ENCODE peak calls at places on chromosomes 5 and 9, in six cellular contexts. H is activated T-helper 1 cell treated with anti-CD3 and anti-CD28 coated beads, Interleukin-2, amount 50 U/mL, for 16 hours; D is GM19239; G is CD4-positive, alpha-beta T cell; E is PC-9; J is amniotic stem cell. O is an unnamed sample.

GRCh38 chr5:108380531-108381021 is 1.3 kb downstream of the FBXL17 start:
- DNase-seq in H (peak), D (peak), G (peak), E (peak), J (no peak), O (peak)

GRCh38 chr9:4923580-4924544 is 61.2 kb upstream of the JAK2 start:
- DNase-seq in H (no peak), D (peak), G (no peak), E (no peak), J (no peak), O (no peak)

GRCh38 chr5:138440226-138441073 is 1.6 kb downstream of the REEP2 start:
- DNase-seq in H (no peak), D (no peak), G (no peak), E (no peak), J (no peak), O (no peak)

GRCh38 chr5:470961-471749 is 28.2 kb downstream of the EXOC3 start:
- DNase-seq in H (no peak), D (no peak), G (no peak), E (no peak), J (no peak), O (no peak)

GRCh38 chr9:89669361-89669842 is 64.6 kb downstream of the GADD45G start:
- DNase-seq in H (no peak), D (no peak), G (no peak), E (no peak), J (no peak), O (no peak)

GRCh38 chr5:174503461-174504265 is 220.7 kb upstream of the MSX2 start:
- DNase-seq in H (no peak), D (no peak), G (no peak), E (no peak), J (peak), O (no peak)

GRCh38 chr5:132854301-132854700 is 12.0 kb downstream of the GDF9 start:
- DNase-seq in H (no peak), D (no peak), G (no peak), E (no peak), J (no peak), O (no peak)

GRCh38 chr5:92687793-92688467 is 893.1 kb downstream of the NR2F1-AS1 start:
- DNase-seq in H (no peak), D (no peak), G (no peak), E (no peak), J (no peak), O (no peak)

GRCh38 chr9:17367035-17367434 is 211.8 kb upstream of the SH3GL2 start:
- DNase-seq in H (no peak), D (no peak), G (no peak), E (no peak), J (no peak), O (no peak)

GRCh38 chr5:40605295-40605958 is 74.3 kb upstream of the PTGER4 start:
- DNase-seq in H (no peak), D (no peak), G (no peak), E (no peak), J (no peak), O (no peak)

GRCh38 chr5:115626444-115626823 is 598 bp upstream of the TMED7 start:
- DNase-seq in H (no peak), D (no peak), G (no peak), E (no peak), J (no peak), O (no peak)

GRCh38 chr9:132486706-132487350 is 76.8 kb downstream of the CFAP77 start:
- DNase-seq in H (no peak), D (no peak), G (peak), E (no peak), J (no peak), O (no peak)

GRCh38 chr5:32027717-32028321 is 146.3 kb downstream of the GOLPH3 start:
- DNase-seq in H (no peak), D (no peak), G (no peak), E (peak), J (peak), O (peak)

GRCh38 chr9:127132921-127133647 is 10.6 kb upstream of the ANGPTL2 start:
- DNase-seq in H (no peak), D (no peak), G (no peak), E (no peak), J (no peak), O (no peak)

GRCh38 chr5:95812100-95812472 is 10.4 kb downstream of the GLRX start:
- DNase-seq in H (no peak), D (no peak), G (no peak), E (no peak), J (no peak), O (no peak)

O was measured in SW 1271.